ENCODE peak calls at places on chromosome 21, in four cellular contexts. A, C, B and V are unnamed samples.

GRCh38 chr21:22421416-22422190 is 1423.4 kb downstream of the NCAM2 start:
- DNase-seq in C (no peak), A (no peak), B (no peak), V (no peak)

GRCh38 chr21:34204481-34205439 is 131.4 kb downstream of the MRPS6 start:
- DNase-seq in C (no peak), B (no peak), A (peak), V (peak)

GRCh38 chr21:18387994-18388393 is 15.6 kb downstream of the TMPRSS15 start:
- DNase-seq in B (no peak), A (no peak), C (no peak), V (no peak)

GRCh38 chr21:45269861-45270260 is 17.8 kb downstream of the POFUT2 start:
- DNase-seq in A (no peak), B (no peak), C (peak), V (no peak)

GRCh38 chr21:40466893-40467483 is 380.0 kb downstream of the DSCAM start:
- DNase-seq in A (no peak), B (peak), C (no peak), V (peak)

GRCh38 chr21:41289431-41289830 is 27.2 kb upstream of the FAM3B start:
- DNase-seq in C (no peak), A (no peak), B (peak), V (no peak)

GRCh38 chr21:42252267-42252666 is 33.3 kb downstream of the ABCG1 start:
- DNase-seq in C (no peak), A (no peak), B (no peak), V (no peak)

GRCh38 chr21:26457817-26458216 is 115.3 kb downstream of the CYYR1 start:
- DNase-seq in C (no peak), B (peak), A (no peak), V (no peak)

GRCh38 chr21:41387042-41387819 is 25.4 kb downstream of the MX2 start:
- DNase-seq in A (no peak), C (no peak), B (no peak), V (no peak)

GRCh38 chr21:41973427-41973831 is 19.6 kb upstream of the C2CD2 start:
- DNase-seq in C (no peak), A (no peak), B (no peak), V (no peak)

GRCh38 chr21:14871861-14872260 is 192.9 kb downstream of the NRIP1 start:
- DNase-seq in B (no peak), C (no peak), A (no peak), V (no peak)